ENCODE peak calls at places on chromosomes 16 and 17, in eight cellular contexts. P is AG04450; R is mucosa of gallbladder; H is stomach; L is AG09319; S is activated CD8-positive, alpha-beta T cell treated with anti-CD3 and anti-CD28 coated beads, Interleukin-2, amount 10 ng/mL, durations not matched to agents 7 days and 5 days; W is memory B cell; Z is stimulated activated CD4-positive, alpha-beta T cell treated with anti-CD3 and anti-CD28 coated beads, Interleukin-4, amount 100 ng/mL, for 48 hours. N is an unnamed sample.

GRCh38 chr16:21663889-21664647 is at the start of gene OTOA:
- DNase-seq in P (no peak), R (no peak), H (no peak), W (peak; percentile 23), Z (peak; percentile 14), S (peak; percentile 34), L (no peak), N (no peak)

GRCh38 chr17:4605826-4606225 is 21.5 kb downstream of the SMTNL2 start:
- DNase-seq in Z (no peak), P (no peak), S (no peak), R (no peak), W (no peak), H (no peak), L (no peak), N (no peak)

GRCh38 chr16:89093602-89094251 is at the start of gene ACSF3:
- DNase-seq in H (peak; percentile 72), W (peak; percentile 65), R (peak; percentile 40), S (peak; percentile 70), L (peak; percentile 5), P (no peak), Z (peak; percentile 54), N (peak; percentile 89)

GRCh38 chr16:1306344-1306743 is 3.1 kb upstream of the UBE2I start:
- DNase-seq in R (no peak), Z (no peak), S (no peak), P (no peak), L (no peak), H (no peak), W (no peak), N (no peak)

GRCh38 chr16:50284131-50284911 is 18.0 kb downstream of the ADCY7 start:
- DNase-seq in S (no peak), Z (no peak), H (peak; percentile 49), P (no peak), R (peak; percentile 31), L (no peak), W (no peak), N (peak; percentile 63)

GRCh38 chr17:64354824-64355535 is 35.7 kb downstream of the PECAM1 start:
- DNase-seq in Z (no peak), R (no peak), L (no peak), P (no peak), H (no peak), S (no peak), W (no peak), N (no peak)

GRCh38 chr17:2693561-2694380 is 17.8 kb downstream of the CLUH start:
- DNase-seq in Z (no peak), S (no peak), L (no peak), W (no peak), P (no peak), H (no peak), R (no peak), N (no peak)

GRCh38 chr17:32596666-32597065 is 109.9 kb downstream of the CDK5R1 start:
- DNase-seq in R (no peak), S (peak; percentile 40), H (no peak), W (no peak), P (no peak), L (no peak), Z (no peak), N (no peak)

GRCh38 chr16:85570735-85571562 is 42.2 kb upstream of the GSE1 start:
- DNase-seq in W (peak; percentile 44), H (peak; percentile 49), Z (no peak), R (no peak), S (peak; percentile 79), P (no peak), L (no peak), N (no peak)

GRCh38 chr16:81556715-81557284 is 112.2 kb downstream of the CMIP start:
- DNase-seq in L (no peak), P (no peak), H (no peak), R (peak; percentile 55), S (no peak), Z (no peak), W (no peak), N (no peak)

GRCh38 chr17:8649157-8650118 is 18.9 kb upstream of the MYH10 start:
- DNase-seq in Z (no peak), P (peak; percentile 92), S (no peak), L (peak; percentile 82), H (no peak), W (no peak), R (peak; percentile 21), N (no peak)

GRCh38 chr16:75288596-75289120 is 37.2 kb upstream of the BCAR1 start:
- DNase-seq in W (no peak), H (no peak), P (no peak), R (no peak), Z (peak; percentile 52), L (no peak), S (peak; percentile 90), N (no peak)

GRCh38 chr16:50151744-50152143 is 1.4 kb upstream of the TENT4B start:
- DNase-seq in P (no peak), L (no peak), Z (no peak), R (no peak), W (no peak), S (no peak), H (no peak), N (no peak)

GRCh38 chr16:73504591-73504990 is 456.7 kb upstream of the ZFHX3 start:
- DNase-seq in L (no peak), Z (no peak), W (no peak), P (no peak), H (no peak), S (no peak), R (no peak), N (no peak)

GRCh38 chr16:8464979-8465378 is 125.3 kb downstream of the TMEM114 start:
- DNase-seq in S (no peak), P (no peak), L (no peak), H (no peak), W (no peak), R (no peak), Z (no peak), N (no peak)

GRCh38 chr16:3097266-3097665 is 1.8 kb downstream of the ZSCAN10 start:
- DNase-seq in W (no peak), H (no peak), L (no peak), P (no peak), Z (no peak), S (no peak), R (no peak), N (no peak)

GRCh38 chr16:15482068-15482747 is 47.8 kb downstream of the BMERB1 start:
- DNase-seq in P (peak; percentile 95), S (no peak), L (peak; percentile 82), R (peak; percentile 89), H (peak; percentile 57), Z (peak; percentile 40), W (no peak), N (no peak)

GRCh38 chr16:69928856-69929400 is 22.2 kb upstream of the CLEC18A start:
- DNase-seq in S (no peak), P (no peak), Z (no peak), L (no peak), R (no peak), W (no peak), H (no peak), N (no peak)